ENCODE peak calls at places on chromosomes 5 and 9, in nine cellular contexts. H is left ventricle myocardium inferior; D is aorta; V is CD4-positive, alpha-beta memory T cell; I is psoas muscle; P is right cardiac atrium; O is spleen; M is CD8-positive, alpha-beta T cell; Y is MM.1S. N is an unnamed sample.

GRCh38 chr9:108551030-108551964 is 304.5 kb downstream of the ACTL7B start:
- DNase-seq in H (no peak), D (no peak), V (no peak), I (peak; percentile 65), P (no peak), O (no peak), M (no peak), Y (no peak), N (no peak)

GRCh38 chr9:35341585-35341984 is 148.3 kb upstream of the RUSC2 start:
- DNase-seq in H (peak; percentile 66), D (peak; percentile 88), V (no peak), I (peak; percentile 88), P (peak; percentile 88), O (no peak), M (no peak), Y (no peak), N (peak; percentile 60)

GRCh38 chr9:98726735-98727134 is 18.0 kb upstream of the GABBR2 start:
- DNase-seq in H (no peak), D (no peak), V (no peak), I (no peak), P (no peak), O (no peak), M (no peak), Y (peak; percentile 10), N (no peak)

GRCh38 chr9:94648191-94648590 is 8.9 kb upstream of the FBP1 start:
- DNase-seq in H (no peak), D (no peak), V (no peak), I (no peak), P (no peak), O (no peak), M (no peak), Y (no peak), N (no peak)

GRCh38 chr5:167950126-167950721 is 341.2 kb upstream of the WWC1 start:
- DNase-seq in H (no peak), D (no peak), V (no peak), I (no peak), P (peak; percentile 44), O (no peak), M (no peak), Y (no peak), N (no peak)

GRCh38 chr5:122915717-122916399 is 70.4 kb downstream of the SNX24 start:
- DNase-seq in H (no peak), D (no peak), V (no peak), I (no peak), P (no peak), O (no peak), M (no peak), Y (no peak), N (no peak)

GRCh38 chr5:53929596-53929995 is 369.2 kb downstream of the NDUFS4 start:
- DNase-seq in H (no peak), D (no peak), V (no peak), I (no peak), P (no peak), O (no peak), M (no peak), Y (no peak), N (no peak)

GRCh38 chr5:156556666-156557401 is 229.9 kb downstream of the SGCD start:
- DNase-seq in H (no peak), D (no peak), V (no peak), I (no peak), P (no peak), O (no peak), M (no peak), Y (no peak), N (no peak)

GRCh38 chr5:112390327-112390726 is 28.8 kb downstream of the EPB41L4A start:
- DNase-seq in H (no peak), D (no peak), V (no peak), I (no peak), P (no peak), O (no peak), M (no peak), Y (no peak), N (no peak)

GRCh38 chr9:137422668-137423000 is 328 bp downstream of the EXD3 start:
- DNase-seq in H (peak; percentile 31), D (peak; percentile 81), V (no peak), I (no peak), P (no peak), O (peak; percentile 88), M (no peak), Y (no peak), N (no peak)

GRCh38 chr5:150522504-150523464 is 14.9 kb downstream of the NDST1 start:
- DNase-seq in H (peak; percentile 75), D (no peak), V (no peak), I (no peak), P (peak; percentile 83), O (no peak), M (no peak), Y (no peak), N (no peak)

GRCh38 chr5:43034591-43034968 is 5.5 kb downstream of the ANXA2R start:
- DNase-seq in H (no peak), D (no peak), V (no peak), I (no peak), P (no peak), O (no peak), M (peak; percentile 42), Y (no peak), N (no peak)

GRCh38 chr9:127004946-127005769 is 90.6 kb downstream of the RALGPS1 start:
- DNase-seq in H (no peak), D (no peak), V (peak; percentile 90), I (no peak), P (no peak), O (no peak), M (peak; percentile 63), Y (peak; percentile 98), N (no peak)

GRCh38 chr5:107430077-107430625 is 240.6 kb downstream of the EFNA5 start:
- DNase-seq in H (no peak), D (no peak), V (no peak), I (no peak), P (no peak), O (no peak), M (no peak), Y (no peak), N (no peak)

GRCh38 chr5:32771037-32771436 is 59.9 kb downstream of the NPR3 start:
- DNase-seq in H (peak; percentile 57), D (peak; percentile 85), V (no peak), I (peak; percentile 52), P (peak; percentile 76), O (no peak), M (no peak), Y (no peak), N (no peak)
- H3K27ac ChIP-seq in H (no peak overlapping the region), D (no peak overlapping the region), V (no peak overlapping the region), I (no peak overlapping the region), P (no peak overlapping the region), O (no peak overlapping the region), M (no peak overlapping the region), Y (no peak overlapping the region), N (no peak overlapping the region)

GRCh38 chr9:129177791-129178578 is at the start of gene IER5L:
- DNase-seq in H (peak; percentile 95), D (peak; percentile 97), V (peak; percentile 92), I (peak; percentile 97), P (peak; percentile 98), O (peak; percentile 97), M (peak; percentile 94), Y (peak; percentile 96), N (peak; percentile 99)

GRCh38 chr9:129178579-129178909 is 483 bp upstream of the IER5L start:
- DNase-seq in H (no peak), D (no peak), V (no peak), I (no peak), P (no peak), O (no peak), M (no peak), Y (no peak), N (no peak)

GRCh38 chr9:129176786-129177442 is 1.1 kb downstream of the IER5L start:
- DNase-seq in H (peak; percentile 42), D (peak; percentile 83), V (no peak), I (peak; percentile 66), P (peak; percentile 78), O (peak; percentile 86), M (peak; percentile 13), Y (peak; percentile 23), N (no peak)

GRCh38 chr9:129177443-129177790 is 644 bp downstream of the IER5L start:
- DNase-seq in H (no peak), D (no peak), V (no peak), I (no peak), P (no peak), O (no peak), M (no peak), Y (peak; percentile 40), N (no peak)

GRCh38 chr9:129178983-129179382 is 922 bp upstream of the IER5L start:
- DNase-seq in H (no peak), D (no peak), V (no peak), I (no peak), P (peak; percentile 56), O (no peak), M (no peak), Y (no peak), N (no peak)
- H3K4me3 ChIP-seq in H (peak overlapping the region; percentile 92), D (no peak overlapping the region), V (no peak overlapping the region), I (no peak overlapping the region), P (no peak overlapping the region), O (no peak overlapping the region), M (no peak overlapping the region), Y (no peak overlapping the region), N (no peak overlapping the region)

GRCh38 chr5:93674866-93675457 is 66.4 kb downstream of the POU5F2 start:
- DNase-seq in H (no peak), D (no peak), V (no peak), I (no peak), P (no peak), O (no peak), M (no peak), Y (no peak), N (no peak)
- H3K27ac ChIP-seq in H (peak overlapping the region; percentile 50), D (no peak overlapping the region), V (no peak overlapping the region), I (no peak overlapping the region), P (no peak overlapping the region), O (no peak overlapping the region), M (no peak overlapping the region), Y (no peak overlapping the region), N (peak overlapping the region; percentile 8)

GRCh38 chr5:141360685-141361084 is 891 bp downstream of the PCDHGB2 start:
- DNase-seq in H (no peak), D (no peak), V (no peak), I (no peak), P (no peak), O (no peak), M (no peak), Y (no peak), N (no peak)

GRCh38 chr5:141366016-141366896 is 2.3 kb downstream of the PCDHGA5 start:
- DNase-seq in H (no peak), D (no peak), V (no peak), I (no peak), P (no peak), O (no peak), M (no peak), Y (no peak), N (no peak)

GRCh38 chr5:141363952-141364660 is at the start of gene PCDHGA5:
- DNase-seq in H (no peak), D (peak; percentile 55), V (no peak), I (no peak), P (no peak), O (no peak), M (no peak), Y (no peak), N (no peak)

GRCh38 chr5:141359790-141360426 is at the start of gene PCDHGB2:
- DNase-seq in H (no peak), D (peak; percentile 58), V (no peak), I (no peak), P (no peak), O (no peak), M (no peak), Y (peak; percentile 50), N (no peak)

DNA sequence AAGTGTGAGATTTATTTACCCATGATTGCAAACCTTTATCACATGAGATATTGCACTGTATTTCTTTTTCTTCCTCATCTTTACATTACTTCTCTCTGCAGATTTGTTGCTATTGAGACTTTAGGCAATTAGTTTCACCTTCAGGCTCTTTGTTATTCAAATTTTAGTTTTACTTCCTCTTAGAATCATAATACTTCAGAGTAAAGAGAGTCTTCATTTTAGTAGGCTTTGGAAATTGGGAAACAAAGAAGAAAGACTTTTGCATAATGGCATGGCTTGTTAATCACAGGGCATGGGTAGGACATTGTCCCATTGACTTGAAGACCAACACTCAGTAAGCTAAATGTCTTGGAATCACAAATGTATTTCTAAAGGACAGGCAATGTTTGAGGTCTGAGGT is 1.2 kb upstream of the PCDHGA5 start:
- DNase-seq in H (no peak), D (no peak), V (no peak), I (no peak), P (no peak), O (no peak), M (no peak), Y (no peak), N (no peak)
- H3K4me3 ChIP-seq in H (no peak overlapping the region), D (no peak overlapping the region), V (no peak overlapping the region), I (no peak overlapping the region), P (no peak overlapping the region), O (no peak overlapping the region), M (no peak overlapping the region), Y (no peak overlapping the region), N (no peak overlapping the region)

N was measured in right atrium auricular region.